ENCODE peak calls at places on chromosomes 5 and 9, in five cellular contexts. L is esophagus muscularis mucosa, N is endothelial cell of umbilical vein, F is ovary, A is H1. M is an unnamed sample.

GRCh38 chr5:157389103-157389502 is 70.9 kb upstream of the NIPAL4 start:
- DNase-seq in L (peak), A (no peak), N (no peak), F (no peak), M (no peak)

GRCh38 chr5:172052454-172053236 is 46.2 kb upstream of the FBXW11 start:
- DNase-seq in N (peak), L (no peak), F (peak), A (no peak), M (no peak)

GRCh38 chr5:87182622-87183021 is 85.1 kb upstream of the RASA1 start:
- DNase-seq in F (no peak), N (no peak), A (no peak), L (no peak), M (no peak)

GRCh38 chr5:141493500-141494422 is 4.9 kb downstream of the PCDHGC5 start:
- DNase-seq in N (no peak), L (no peak), A (no peak), F (no peak), M (no peak)

GRCh38 chr5:127068771-127069330 is 4.5 kb downstream of the C5orf63 start:
- DNase-seq in A (no peak), F (no peak), L (peak), N (peak), M (no peak)

GRCh38 chr9:107794259-107794658 is 304.7 kb upstream of the KLF4 start:
- DNase-seq in F (no peak), L (no peak), A (no peak), N (no peak), M (no peak)

GRCh38 chr9:111630182-111631070 is 708 bp upstream of the DNAJC25 start:
- DNase-seq in L (no peak), A (no peak), F (no peak), N (no peak), M (no peak)

GRCh38 chr5:6744841-6745705 is 31.8 kb downstream of the TENT4A start:
- DNase-seq in A (no peak), F (no peak), L (no peak), N (no peak), M (no peak)

GRCh38 chr5:80153586-80154126 is 102.2 kb downstream of the SERINC5 start:
- DNase-seq in A (no peak), L (no peak), F (no peak), N (no peak), M (no peak)

DNA sequence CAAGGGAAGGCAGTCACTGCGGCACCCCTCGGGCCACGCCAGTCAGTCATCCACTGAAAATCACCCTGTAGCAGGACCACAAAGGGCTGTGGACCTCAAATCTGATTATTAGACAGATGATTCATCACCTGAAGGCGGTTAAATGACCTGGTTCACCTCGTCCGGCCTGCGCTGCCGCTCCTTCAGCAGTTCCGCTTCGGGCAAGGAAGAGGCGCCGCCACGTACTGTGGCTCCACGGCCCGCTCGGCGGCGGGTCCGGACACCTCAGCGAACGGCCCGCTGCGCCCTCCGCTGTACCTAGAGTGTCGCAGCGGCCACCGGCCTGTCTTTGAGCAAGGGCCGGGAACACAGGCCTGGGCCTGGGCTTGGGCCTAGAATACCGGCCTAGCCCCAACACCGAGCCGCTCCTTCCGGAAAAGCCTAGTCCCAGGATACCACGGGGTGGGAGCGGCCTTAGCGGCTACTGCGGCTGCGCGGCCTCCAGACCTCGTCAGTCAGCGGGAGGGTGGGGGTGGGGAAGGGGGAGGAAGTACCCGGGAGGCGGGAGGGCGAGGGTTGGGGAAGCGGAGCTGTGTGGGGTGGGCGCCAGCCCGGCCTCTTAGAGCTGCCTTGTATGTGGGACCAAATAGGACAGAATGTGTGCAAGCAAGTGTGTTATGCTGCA is at the start of gene KLHL9:
- DNase-seq in F (peak), L (peak), N (peak), A (peak), M (no peak)
- TF ChIP-seq POLR2A in F (peak), L (no peak), N (peak), A (peak), M (peak)

DNA sequence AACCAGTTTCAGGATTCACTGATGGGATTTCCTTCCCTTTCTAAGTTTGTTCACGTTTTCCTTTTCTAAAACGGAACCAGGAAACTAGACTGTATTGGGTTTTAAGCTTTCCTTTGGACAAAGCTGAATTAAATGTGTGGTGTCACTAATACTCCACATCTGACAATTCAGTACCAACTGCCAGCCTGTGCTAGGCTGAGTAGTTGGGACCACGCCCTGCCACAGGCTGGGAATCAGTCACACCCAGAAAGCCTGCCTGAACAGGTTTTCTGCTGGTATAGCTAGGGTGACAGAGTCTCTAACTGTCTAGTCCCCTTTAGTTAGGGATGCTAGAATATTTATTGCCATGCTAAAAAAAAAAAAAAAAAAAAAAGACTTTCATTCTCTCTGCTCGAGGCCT is 15.6 kb downstream of the SPACA9 start:
- DNase-seq in F (no peak), L (no peak), N (no peak), A (no peak), M (no peak)
- TF ChIP-seq POLR2A in F (no peak), L (no peak), N (no peak), A (no peak), M (no peak)

GRCh38 chr5:32232441-32233219 is 58.5 kb upstream of the GOLPH3 start:
- DNase-seq in A (peak), L (peak), F (peak), N (peak), M (no peak)
- TF ChIP-seq POLR2A in A (no peak), L (no peak), F (no peak), N (no peak), M (no peak)

DNA sequence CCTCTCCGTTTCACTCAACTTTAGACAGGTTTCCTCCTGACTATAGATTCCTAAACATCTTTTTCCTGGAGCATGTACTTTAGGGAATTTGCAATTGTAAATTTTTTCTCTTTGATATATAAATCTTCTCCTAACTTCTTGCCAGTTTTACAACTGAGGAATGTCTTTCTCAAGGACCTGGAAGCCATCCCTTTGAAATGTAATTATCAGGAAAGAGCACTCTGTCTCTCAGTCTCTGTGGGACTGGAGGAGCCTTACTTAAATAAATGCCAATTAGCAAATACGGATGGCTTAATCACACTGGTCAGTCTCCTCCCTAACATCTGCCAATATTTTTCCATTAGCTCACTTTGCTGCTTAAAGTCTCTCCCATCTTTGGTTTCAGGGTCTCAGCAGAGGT is 344.3 kb upstream of the ARRDC3 start:
- DNase-seq in F (no peak), N (no peak), A (no peak), L (no peak), M (no peak)
- TF ChIP-seq POLR2A in F (no peak), N (no peak), A (no peak), L (no peak), M (no peak)

DNA sequence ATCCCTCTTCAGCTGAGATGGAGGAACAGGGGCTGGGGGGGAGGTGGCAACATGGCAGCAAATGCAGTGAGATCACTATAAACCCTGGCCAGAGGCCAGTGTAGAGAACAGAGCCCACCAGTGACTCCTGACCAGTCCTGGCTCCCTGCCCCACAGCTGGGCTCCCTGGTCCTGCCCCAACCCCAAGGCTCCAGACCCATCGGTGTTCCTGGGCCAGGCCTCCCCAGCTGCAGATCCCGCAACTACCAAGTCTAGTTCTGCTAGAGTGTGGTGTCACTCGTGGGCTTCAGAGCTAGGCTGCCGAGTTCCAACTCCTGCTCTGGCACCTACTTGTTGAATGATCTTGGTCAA is 16.8 kb downstream of the AKNA start:
- DNase-seq in A (no peak), L (no peak), F (no peak), N (no peak), M (no peak)
- TF ChIP-seq POLR2A in A (no peak), L (no peak), F (no peak), N (no peak), M (no peak)

GRCh38 chr5:65209341-65209740 is 272.4 kb downstream of the ADAMTS6 start:
- DNase-seq in F (no peak), N (peak), L (no peak), A (no peak), M (no peak)
- TF ChIP-seq POLR2A in F (no peak), N (no peak), L (no peak), A (no peak), M (no peak)

DNA sequence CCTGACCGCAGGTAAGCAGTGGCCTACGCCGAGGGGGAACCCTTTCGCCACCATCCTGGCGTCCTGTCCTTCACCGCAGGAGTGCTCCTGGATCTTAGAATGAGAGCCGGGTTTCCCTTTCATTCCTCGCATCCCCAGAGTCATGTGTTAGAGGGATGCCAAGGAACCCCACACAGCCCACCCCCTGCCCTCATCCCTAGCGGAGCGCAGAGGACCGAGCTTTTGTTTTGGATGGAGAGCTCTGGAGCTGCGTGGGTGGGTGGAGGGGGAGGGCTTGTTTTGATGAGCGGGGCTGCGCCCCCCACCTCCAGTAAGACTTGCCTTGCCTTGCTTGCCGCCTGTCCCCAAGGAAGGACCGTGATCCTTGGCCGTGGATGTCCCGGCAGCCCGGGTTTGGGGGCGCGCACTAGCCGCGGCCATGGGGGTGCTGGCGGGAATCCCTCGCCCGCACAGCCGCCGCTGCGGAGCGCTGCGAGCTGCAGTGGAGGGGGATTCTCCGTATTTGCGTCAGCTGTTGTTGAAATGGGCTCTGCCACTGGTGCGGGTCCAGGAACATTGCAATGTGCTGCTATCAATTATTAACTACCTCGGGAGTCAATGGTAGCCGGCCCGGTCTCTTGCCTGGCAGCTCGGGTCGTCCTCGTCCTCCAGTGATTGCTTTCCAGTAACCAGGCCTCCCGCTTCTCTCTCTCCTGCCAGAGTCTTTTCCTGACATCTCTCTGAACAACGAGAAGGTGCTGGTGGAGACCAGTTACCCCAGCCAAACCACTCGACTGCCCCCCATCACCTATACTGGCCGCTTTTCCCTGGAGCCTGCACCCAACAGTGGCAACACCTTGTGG is 1.0 kb downstream of the EGR1 start:
- DNase-seq in F (no peak), A (no peak), L (no peak), N (peak), M (peak)
- TF ChIP-seq POLR2A in F (no peak), A (peak), L (no peak), N (no peak), M (no peak)